ENCODE peak calls at places on chromosomes 1 and 21, in eight cellular contexts. V is GM23338; D is psoas muscle; M is ovary; I is osteoblast; K is CD4-positive, alpha-beta memory T cell; X is H9; F is IMR-90. J is an unnamed sample.

GRCh38 chr1:209416009-209416408 is 167.5 kb upstream of the CAMK1G start:
- DNase-seq in X (no peak), V (no peak), I (no peak), D (no peak), M (no peak), F (peak; percentile 85), K (no peak), J (no peak)

GRCh38 chr1:245800901-245801605 is 646.3 kb downstream of the KIF26B start:
- DNase-seq in K (no peak), I (no peak), D (no peak), X (no peak), M (no peak), V (no peak), F (peak; percentile 80), J (no peak)

GRCh38 chr1:70361727-70362413 is 7.3 kb upstream of the ANKRD13C start:
- DNase-seq in X (no peak), M (no peak), K (no peak), I (no peak), D (no peak), V (peak; percentile 70), F (peak; percentile 73), J (no peak)

GRCh38 chr1:246837418-246838117 is 94.2 kb downstream of the AHCTF1 start:
- DNase-seq in X (no peak), M (no peak), K (no peak), V (no peak), I (no peak), D (no peak), F (peak; percentile 5), J (no peak)

GRCh38 chr1:34686531-34686930 is 68.3 kb upstream of the GJB5 start:
- DNase-seq in V (no peak), K (no peak), M (no peak), I (no peak), X (no peak), D (no peak), F (no peak), J (no peak)

GRCh38 chr1:109910963-109911798 is 532 bp downstream of the CSF1 start:
- DNase-seq in V (peak; percentile 67), F (no peak), K (no peak), D (peak; percentile 38), M (no peak), X (peak; percentile 40), I (peak; percentile 91), J (no peak)

GRCh38 chr1:86640161-86640560 is 64.2 kb upstream of the SH3GLB1 start:
- DNase-seq in I (no peak), M (no peak), V (no peak), D (no peak), K (no peak), X (no peak), F (no peak), J (no peak)

GRCh38 chr1:202049129-202049528 is 38.7 kb downstream of the ELF3 start:
- DNase-seq in K (no peak), I (no peak), D (no peak), F (no peak), X (no peak), V (no peak), M (no peak), J (peak; percentile 65)

GRCh38 chr1:247294282-247294681 is 37.4 kb downstream of the ZNF496 start:
- DNase-seq in K (no peak), F (peak; percentile 94), M (no peak), V (no peak), D (no peak), I (peak; percentile 91), X (no peak), J (no peak)

GRCh38 chr21:35925497-35925896 is 134.8 kb downstream of the SETD4 start:
- DNase-seq in K (no peak), I (no peak), F (peak; percentile 18), D (peak; percentile 17), M (no peak), X (no peak), V (no peak), J (peak; percentile 47)

GRCh38 chr1:8687053-8687452 is 130.4 kb downstream of the RERE start:
- DNase-seq in M (no peak), K (no peak), X (no peak), I (no peak), D (no peak), V (no peak), F (peak; percentile 64), J (peak; percentile 26)

GRCh38 chr1:200129480-200129879 is 102.0 kb downstream of the NR5A2 start:
- DNase-seq in F (no peak), I (no peak), K (peak; percentile 68), X (peak; percentile 33), M (no peak), D (no peak), V (peak; percentile 51), J (no peak)

GRCh38 chr1:228161866-228162265 is 3.7 kb upstream of the IBA57 start:
- DNase-seq in D (no peak), F (no peak), I (no peak), X (no peak), K (no peak), M (no peak), V (no peak), J (no peak)

GRCh38 chr1:228163004-228163753 is 2.4 kb upstream of the IBA57 start:
- DNase-seq in M (peak; percentile 69), V (peak; percentile 19), I (no peak), F (no peak), D (peak; percentile 65), X (no peak), K (peak; percentile 44), J (peak; percentile 34)

GRCh38 chr1:228160201-228160761 is 5.3 kb upstream of the IBA57 start:
- DNase-seq in F (no peak), X (no peak), D (no peak), V (no peak), M (peak; percentile 23), K (peak; percentile 12), I (no peak), J (no peak)

GRCh38 chr1:228162286-228163003 is 3.2 kb upstream of the IBA57 start:
- DNase-seq in F (no peak), X (peak; percentile 56), M (peak; percentile 54), K (peak; percentile 49), D (no peak), I (no peak), V (peak; percentile 53), J (peak; percentile 29)

GRCh38 chr1:228161381-228161780 is 4.2 kb upstream of the IBA57 start:
- DNase-seq in K (no peak), F (no peak), M (no peak), X (no peak), D (no peak), V (no peak), I (no peak), J (no peak)
- H3K4me1 ChIP-seq in K (peaks cover 26% of the 10 kb centered on the region), F (peaks cover 9% of the 10 kb centered on the region), M (peaks cover 13% of the 10 kb centered on the region), X (no peaks in the 10 kb centered on the region), D (peaks cover 26% of the 10 kb centered on the region), V (peaks cover 8% of the 10 kb centered on the region), I (peaks cover 17% of the 10 kb centered on the region), J (peaks cover 2% of the 10 kb centered on the region)

DNA sequence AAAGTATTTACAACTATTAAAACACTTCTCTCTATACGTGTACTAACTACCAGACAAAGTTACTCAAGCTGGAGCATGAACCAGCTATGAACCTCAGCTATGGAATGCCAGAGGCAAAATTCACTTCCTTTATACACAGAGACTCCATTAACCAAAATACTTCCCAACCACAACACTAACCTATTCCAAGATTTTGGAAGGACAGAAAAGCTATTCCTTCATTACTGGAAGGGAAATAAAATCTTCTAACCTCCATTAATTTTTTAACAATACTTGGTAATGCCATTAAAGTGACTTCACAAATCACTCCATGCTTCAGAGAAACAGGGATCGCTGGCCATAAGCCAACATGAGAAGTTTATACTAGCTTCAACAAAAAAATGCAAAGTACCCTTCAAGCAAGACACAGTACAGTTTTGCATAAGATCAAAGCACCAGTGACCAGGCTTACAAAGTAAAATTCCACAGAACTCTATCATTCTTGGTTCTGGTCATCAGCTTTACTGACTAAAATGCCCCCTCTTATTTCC is 58.0 kb downstream of the PUM1 start:
- DNase-seq in I (peak; percentile 92), F (peak; percentile 90), K (no peak), M (no peak), X (no peak), D (no peak), V (no peak), J (no peak)
- H3K4me1 ChIP-seq in I (peaks cover 61% of the 10 kb centered on the region), F (peaks cover 26% of the 10 kb centered on the region), K (peaks cover 43% of the 10 kb centered on the region), M (peaks cover 7% of the 10 kb centered on the region), X (no peaks in the 10 kb centered on the region), D (peaks cover 74% of the 10 kb centered on the region), V (peaks cover 24% of the 10 kb centered on the region), J (peaks cover 15% of the 10 kb centered on the region)

DNA sequence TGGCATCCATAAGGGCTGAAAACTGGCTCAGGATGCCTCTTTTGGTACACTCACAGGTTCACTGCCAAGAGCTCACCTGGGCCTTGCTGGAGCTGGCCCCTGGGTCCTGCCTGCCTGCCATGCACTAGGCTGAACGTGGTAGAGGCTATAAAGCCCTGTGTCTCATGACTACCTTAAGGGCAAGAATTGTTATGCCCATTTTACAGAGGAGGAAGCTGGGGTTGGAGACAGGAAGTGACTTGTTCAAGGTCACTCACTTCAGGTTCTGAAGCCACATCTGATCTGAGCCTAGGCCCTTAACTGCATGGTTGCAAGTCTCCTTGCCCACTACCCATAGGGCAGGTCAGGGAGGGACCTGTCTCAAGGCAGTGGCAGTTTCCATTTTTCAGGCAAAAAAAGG is 7.9 kb downstream of the STK40 start:
- DNase-seq in V (no peak), I (no peak), D (no peak), M (no peak), X (no peak), K (no peak), F (no peak), J (no peak)
- H3K4me1 ChIP-seq in V (peaks cover 24% of the 10 kb centered on the region), I (peaks cover 24% of the 10 kb centered on the region), D (peaks cover 86% of the 10 kb centered on the region), M (peaks cover 41% of the 10 kb centered on the region), X (peaks cover 7% of the 10 kb centered on the region), K (peaks cover 92% of the 10 kb centered on the region), F (peaks cover 20% of the 10 kb centered on the region), J (peaks cover 27% of the 10 kb centered on the region)

GRCh38 chr1:36369472-36369871 is 16.3 kb downstream of the STK40 start:
- DNase-seq in V (peak; percentile 28), K (no peak), D (no peak), I (peak; percentile 45), X (no peak), F (no peak), M (no peak), J (no peak)

GRCh38 chr1:36366091-36366661 is 19.5 kb downstream of the STK40 start:
- DNase-seq in V (peak; percentile 76), K (peak; percentile 86), I (peak; percentile 81), X (peak; percentile 71), M (peak; percentile 64), D (no peak), F (peak; percentile 75), J (no peak)

GRCh38 chr1:36369061-36369470 is 16.7 kb downstream of the STK40 start:
- DNase-seq in X (peak; percentile 86), D (peak; percentile 70), K (peak; percentile 80), I (peak; percentile 90), V (peak; percentile 95), F (peak; percentile 60), M (peak; percentile 80), J (peak; percentile 77)

GRCh38 chr1:36367067-36367466 is 18.7 kb downstream of the STK40 start:
- DNase-seq in X (no peak), M (no peak), F (no peak), I (no peak), D (no peak), K (peak; percentile 57), V (no peak), J (no peak)

DNA sequence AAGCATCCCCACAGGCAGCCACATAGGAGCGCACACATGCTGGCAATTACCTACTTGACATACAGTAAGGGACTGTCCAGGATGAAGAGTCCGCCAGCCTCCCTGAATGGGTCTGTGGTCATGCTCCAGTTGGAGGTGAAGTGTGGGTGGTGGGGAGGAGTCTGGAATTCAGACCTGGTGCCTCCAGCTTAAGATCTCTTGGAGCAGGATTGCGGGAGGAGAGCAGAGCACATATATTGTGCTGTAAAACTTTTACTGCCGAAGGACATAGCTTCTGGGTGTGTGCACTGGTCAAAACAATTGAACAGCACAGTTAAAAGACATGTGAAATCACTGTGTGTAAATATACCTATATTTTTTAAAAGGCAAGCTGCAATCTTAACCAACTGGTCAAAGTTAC is 17.9 kb downstream of the STK40 start:
- DNase-seq in V (no peak), X (no peak), F (no peak), M (no peak), I (no peak), K (no peak), D (no peak), J (no peak)
- H3K4me1 ChIP-seq in V (peaks cover 26% of the 10 kb centered on the region), X (peaks cover 5% of the 10 kb centered on the region), F (peaks cover 18% of the 10 kb centered on the region), M (peaks cover 14% of the 10 kb centered on the region), I (peaks cover 33% of the 10 kb centered on the region), K (peaks cover 57% of the 10 kb centered on the region), D (peaks cover 63% of the 10 kb centered on the region), J (no peaks in the 10 kb centered on the region)

J was measured in small intestine.